ENCODE peak calls at places on chromosome 14, in four cellular contexts. B is heart right ventricle, K is A673, P is IMR-90. V is an unnamed sample. For H3K4me1, the result is how much of the 10 kb centered on the place peaks cover.

GRCh38 chr14:68794856-68795601 is 2.2 kb upstream of the ZFP36L1 start:
- DNase-seq in B (peak), K (peak), P (peak), V (no peak)

GRCh38 chr14:94123296-94123695 is 6.1 kb downstream of the IFI27L2 start:
- DNase-seq in B (no peak), K (no peak), P (no peak), V (no peak)

GRCh38 chr14:23559010-23559920 is 3.2 kb downstream of the THTPA start:
- DNase-seq in B (no peak), K (peak), P (peak), V (no peak)

GRCh38 chr14:21455912-21456667 is at the start of gene CHD8:
- DNase-seq in B (peak), K (peak), P (peak), V (peak)

GRCh38 chr14:74531467-74531866 is 37.9 kb downstream of the ISCA2 start:
- DNase-seq in B (peak), K (no peak), P (peak), V (no peak)

GRCh38 chr14:80275208-80275850 is 64.0 kb upstream of the DIO2 start:
- DNase-seq in B (no peak), K (peak), P (peak), V (no peak)

GRCh38 chr14:52266179-52266578 is 1.3 kb upstream of the PTGDR start:
- DNase-seq in B (peak), K (no peak), P (peak), V (peak)

GRCh38 chr14:74505831-74506230 is 12.3 kb downstream of the ISCA2 start:
- DNase-seq in B (no peak), K (no peak), P (no peak), V (no peak)

GRCh38 chr14:40362856-40363255 is 930.6 kb upstream of the FBXO33 start:
- DNase-seq in B (no peak), K (no peak), P (no peak), V (no peak)

GRCh38 chr14:86038401-86038985 is 508.5 kb downstream of the FLRT2 start:
- DNase-seq in B (peak), K (peak), P (peak), V (no peak)

GRCh38 chr14:63840981-63841380 is 11.8 kb upstream of the SYNE2 start:
- DNase-seq in B (no peak), K (peak), P (no peak), V (no peak)

GRCh38 chr14:21902561-21903199 is 229.1 kb upstream of the OR4E1 start:
- DNase-seq in B (no peak), K (no peak), P (no peak), V (no peak)

GRCh38 chr14:69972755-69973154 is 93.5 kb downstream of the SMOC1 start:
- DNase-seq in B (no peak), K (no peak), P (no peak), V (no peak)

GRCh38 chr14:102541771-102542170 is 32.2 kb upstream of the ANKRD9 start:
- DNase-seq in B (no peak), K (no peak), P (no peak), V (no peak)
- TF ChIP-seq CTCF in B (no peak), K (no peak), P (no peak), V (no peak)

GRCh38 chr14:91065266-91065665 is 4.8 kb upstream of the RPS6KA5 start:
- DNase-seq in B (no peak), K (no peak), P (no peak), V (no peak)
- H3K4me1 ChIP-seq in B (under half), K (under half), P (under half), V (under half)

GRCh38 chr14:50529288-50530179 is 2.8 kb downstream of the MAP4K5 start:
- DNase-seq in B (no peak), K (no peak), P (peak), V (no peak)
- H3K27ac ChIP-seq in B (no peak), K (no peak), P (peak), V (peak)

DNA sequence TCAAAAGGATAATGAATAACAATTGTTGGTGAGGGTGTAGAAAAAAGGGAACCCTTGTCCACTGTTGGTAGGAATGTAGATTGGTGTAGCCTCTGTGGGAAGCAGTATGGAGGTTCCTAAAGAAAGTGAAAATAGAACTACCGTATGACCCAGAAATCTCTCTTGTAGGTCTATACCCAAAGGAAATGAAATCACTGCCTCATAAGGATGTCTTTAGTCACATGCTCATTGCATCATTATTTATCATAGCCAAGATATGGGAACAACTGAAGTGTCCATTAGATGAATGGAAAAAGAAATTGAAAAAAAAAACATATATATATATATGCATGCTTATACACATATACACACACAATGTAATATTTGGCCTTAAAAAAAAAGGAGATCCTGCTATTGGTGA is 158.8 kb upstream of the NPAS3 start:
- DNase-seq in B (no peak), K (no peak), P (no peak), V (no peak)
- TF ChIP-seq CTCF in B (no peak), K (no peak), P (no peak), V (no peak)

DNA sequence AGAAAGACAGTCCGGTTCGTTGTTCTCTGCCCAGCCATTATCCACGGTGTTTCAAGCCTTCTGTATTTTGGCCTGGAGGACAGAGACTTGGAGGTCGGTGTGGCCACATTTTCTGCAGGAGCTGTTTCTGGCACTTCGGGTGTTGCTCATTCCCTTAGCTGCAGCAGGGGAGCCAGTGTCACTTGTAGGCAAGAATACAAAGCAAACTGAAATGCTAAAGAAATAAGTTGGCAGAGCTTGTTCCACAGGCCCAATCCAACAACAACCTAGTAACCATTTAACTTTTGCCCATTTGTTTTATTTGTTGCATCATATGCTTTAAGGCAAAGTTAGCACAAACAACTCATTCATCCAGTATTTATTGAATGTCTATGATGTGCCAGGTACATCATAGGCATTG is 275.5 kb downstream of the TTC6 start:
- DNase-seq in B (no peak), K (no peak), P (no peak), V (no peak)
- H3K4me1 ChIP-seq in B (under half), K (under half), P (under half), V (under half)

DNA sequence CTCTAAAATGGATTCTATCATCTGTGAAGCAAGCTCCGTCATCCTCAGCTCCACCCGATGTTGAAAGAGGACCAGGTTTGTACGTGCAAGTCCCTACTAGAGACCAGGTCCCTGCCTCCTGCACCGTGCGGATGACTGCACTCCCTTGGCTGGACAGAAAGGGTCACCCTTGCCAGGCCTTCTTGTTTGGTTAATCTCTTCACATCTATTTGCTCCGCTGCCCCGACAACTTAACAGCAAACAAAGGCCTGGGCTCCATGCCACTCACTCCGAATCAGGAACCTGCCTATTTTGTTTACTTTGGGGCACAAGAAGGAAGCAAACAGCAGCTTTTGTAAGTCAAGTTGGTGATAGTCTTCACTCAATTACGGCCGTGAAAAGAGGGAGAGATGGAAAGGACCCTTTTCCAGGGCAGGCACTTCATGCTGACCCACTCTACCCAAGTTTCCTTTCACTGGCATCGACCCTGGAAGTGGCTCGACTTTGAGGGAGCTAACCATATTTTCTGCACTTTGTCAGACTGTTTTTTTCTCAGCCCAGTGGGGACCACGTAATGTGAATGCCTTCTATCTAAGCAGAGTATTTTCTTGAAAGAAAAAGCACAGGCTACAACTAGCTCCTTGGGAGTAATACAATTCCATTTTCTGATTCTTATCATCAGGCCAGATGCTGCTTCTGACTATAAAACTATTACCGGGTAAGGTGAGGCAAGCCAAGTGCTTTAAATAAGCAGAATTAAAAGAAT is 202.6 kb downstream of the FOXN3 start:
- DNase-seq in B (peak), K (no peak), P (no peak), V (peak)
- H3K27ac ChIP-seq in B (no peak), K (no peak), P (no peak), V (peak)

GRCh38 chr14:29545714-29546113 is 381.9 kb downstream of the PRKD1 start:
- DNase-seq in B (no peak), K (no peak), P (peak), V (no peak)

GRCh38 chr14:29554335-29554734 is 373.3 kb downstream of the PRKD1 start:
- DNase-seq in B (no peak), K (no peak), P (no peak), V (no peak)

GRCh38 chr14:29553427-29553826 is 374.2 kb downstream of the PRKD1 start:
- DNase-seq in B (no peak), K (no peak), P (no peak), V (no peak)

DNA sequence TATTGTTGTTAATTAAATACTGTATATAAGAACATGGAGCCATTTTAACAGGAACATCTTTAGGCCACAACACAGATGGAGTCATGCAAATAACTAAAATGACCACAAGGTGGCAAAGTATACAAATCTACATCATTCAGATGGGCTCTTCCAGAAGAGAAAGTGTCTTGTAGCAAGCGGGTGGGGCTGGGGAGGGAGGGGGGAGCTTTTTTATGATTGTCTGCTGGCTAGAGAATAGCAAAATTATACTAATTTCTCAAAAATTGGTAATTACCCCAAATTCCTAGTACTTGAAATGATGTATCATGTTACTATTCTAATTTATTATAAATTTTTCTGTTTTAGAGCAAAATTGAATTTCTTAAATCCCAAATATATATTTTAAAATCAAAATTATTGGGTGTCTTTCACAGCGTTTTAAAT is 378.7 kb downstream of the PRKD1 start:
- DNase-seq in B (peak), K (peak), P (peak), V (no peak)
- TF ChIP-seq CTCF in B (peak), K (peak), P (peak), V (peak)

DNA sequence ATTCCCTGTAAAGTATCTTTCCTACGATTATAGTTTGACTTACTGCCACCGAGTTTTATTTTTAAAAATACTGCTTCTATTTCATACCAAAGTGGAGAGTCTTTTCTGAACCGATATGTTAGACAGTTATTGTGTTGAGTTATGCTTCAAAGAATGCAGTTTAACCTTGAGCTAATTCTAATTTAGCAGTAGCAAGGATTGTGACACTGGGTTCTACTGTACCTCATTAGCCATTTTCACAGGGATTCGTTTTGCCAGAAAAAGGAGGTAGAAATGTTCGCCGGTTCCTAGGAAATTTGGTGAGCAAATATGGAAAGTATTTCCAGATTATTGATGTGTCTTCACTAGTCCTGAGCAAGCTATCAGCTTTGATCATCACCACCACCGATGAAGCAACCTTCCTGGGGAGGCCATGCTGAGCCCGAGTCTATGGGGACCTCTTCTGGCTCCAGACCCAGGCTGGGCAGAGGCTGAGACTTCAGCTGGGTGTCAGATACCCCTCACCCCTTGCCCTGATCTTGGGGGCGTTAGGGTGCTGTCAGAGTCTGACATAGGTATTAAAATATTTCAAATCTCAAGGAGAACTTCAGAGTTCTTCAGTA is 13.6 kb downstream of the GLRX5 start:
- DNase-seq in B (no peak), K (no peak), P (no peak), V (no peak)
- H3K4me1 ChIP-seq in B (under half), K (under half), P (under half), V (under half)

V was measured in thoracic aorta.